ENCODE peak calls at places on chromosome 16, in ten cellular contexts. One of them, this sample, is unnamed.

GRCh38 chr16:57984443-57985203 is 13.7 kb upstream of the CNGB1 start:
- DNase-seq in activated CD8-positive, alpha-beta T cell treated with anti-CD3 and anti-CD28 coated beads, Interleukin-2, amount 10 ng/mL, durations not matched to agents 7 days and 5 days: peak; percentile 92
- DNase-seq in heart right ventricle: peak; percentile 67
- DNase-seq in NCI-H1105: no peak
- DNase-seq in LoVo: no peak
- DNase-seq in GM10248: peak; percentile 91
- DNase-seq in stimulated activated CD8-positive, alpha-beta memory T cell treated with anti-CD3 and anti-CD28 coated beads, Interleukin-4, amount 100 ng/mL, for 4 hours: peak; percentile 86
- DNase-seq in skeletal muscle cell: no peak
- DNase-seq in A549: peak; percentile 69
- DNase-seq in CD8-positive, alpha-beta memory T cell: peak; percentile 91
- DNase-seq in this sample: peak; percentile 96

GRCh38 chr16:58249780-58250478 is 44.9 kb downstream of the PRSS54 start:
- DNase-seq in GM10248: peak; percentile 92
- DNase-seq in NCI-H1105: peak; percentile 62
- DNase-seq in heart right ventricle: peak; percentile 56
- DNase-seq in stimulated activated CD8-positive, alpha-beta memory T cell treated with anti-CD3 and anti-CD28 coated beads, Interleukin-4, amount 100 ng/mL, for 4 hours: peak; percentile 53
- DNase-seq in skeletal muscle cell: peak; percentile 31
- DNase-seq in LoVo: peak; percentile 91
- DNase-seq in CD8-positive, alpha-beta memory T cell: peak; percentile 85
- DNase-seq in A549: peak; percentile 76
- DNase-seq in activated CD8-positive, alpha-beta T cell treated with anti-CD3 and anti-CD28 coated beads, Interleukin-2, amount 10 ng/mL, durations not matched to agents 7 days and 5 days: peak; percentile 86
- DNase-seq in this sample: peak; percentile 92

GRCh38 chr16:77662241-77662640 is 60.1 kb upstream of the NUDT7 start:
- DNase-seq in skeletal muscle cell: no peak
- DNase-seq in A549: no peak
- DNase-seq in LoVo: no peak
- DNase-seq in NCI-H1105: no peak
- DNase-seq in activated CD8-positive, alpha-beta T cell treated with anti-CD3 and anti-CD28 coated beads, Interleukin-2, amount 10 ng/mL, durations not matched to agents 7 days and 5 days: no peak
- DNase-seq in CD8-positive, alpha-beta memory T cell: no peak
- DNase-seq in GM10248: no peak
- DNase-seq in heart right ventricle: no peak
- DNase-seq in stimulated activated CD8-positive, alpha-beta memory T cell treated with anti-CD3 and anti-CD28 coated beads, Interleukin-4, amount 100 ng/mL, for 4 hours: no peak
- DNase-seq in this sample: no peak

GRCh38 chr16:78786635-78787034 is 687.2 kb downstream of the WWOX start:
- DNase-seq in A549: no peak
- DNase-seq in heart right ventricle: no peak
- DNase-seq in GM10248: no peak
- DNase-seq in stimulated activated CD8-positive, alpha-beta memory T cell treated with anti-CD3 and anti-CD28 coated beads, Interleukin-4, amount 100 ng/mL, for 4 hours: no peak
- DNase-seq in LoVo: no peak
- DNase-seq in skeletal muscle cell: no peak
- DNase-seq in activated CD8-positive, alpha-beta T cell treated with anti-CD3 and anti-CD28 coated beads, Interleukin-2, amount 10 ng/mL, durations not matched to agents 7 days and 5 days: no peak
- DNase-seq in NCI-H1105: no peak
- DNase-seq in CD8-positive, alpha-beta memory T cell: no peak
- DNase-seq in this sample: no peak

GRCh38 chr16:86202760-86203426 is 303.9 kb downstream of the IRF8 start:
- DNase-seq in LoVo: no peak
- DNase-seq in stimulated activated CD8-positive, alpha-beta memory T cell treated with anti-CD3 and anti-CD28 coated beads, Interleukin-4, amount 100 ng/mL, for 4 hours: no peak
- DNase-seq in NCI-H1105: no peak
- DNase-seq in GM10248: no peak
- DNase-seq in CD8-positive, alpha-beta memory T cell: no peak
- DNase-seq in skeletal muscle cell: no peak
- DNase-seq in heart right ventricle: no peak
- DNase-seq in A549: no peak
- DNase-seq in activated CD8-positive, alpha-beta T cell treated with anti-CD3 and anti-CD28 coated beads, Interleukin-2, amount 10 ng/mL, durations not matched to agents 7 days and 5 days: no peak
- DNase-seq in this sample: no peak

GRCh38 chr16:50520451-50521245 is 27.5 kb upstream of the NKD1 start:
- DNase-seq in skeletal muscle cell: no peak
- DNase-seq in activated CD8-positive, alpha-beta T cell treated with anti-CD3 and anti-CD28 coated beads, Interleukin-2, amount 10 ng/mL, durations not matched to agents 7 days and 5 days: no peak
- DNase-seq in stimulated activated CD8-positive, alpha-beta memory T cell treated with anti-CD3 and anti-CD28 coated beads, Interleukin-4, amount 100 ng/mL, for 4 hours: no peak
- DNase-seq in A549: no peak
- DNase-seq in GM10248: no peak
- DNase-seq in NCI-H1105: no peak
- DNase-seq in heart right ventricle: no peak
- DNase-seq in CD8-positive, alpha-beta memory T cell: no peak
- DNase-seq in LoVo: no peak
- DNase-seq in this sample: no peak

GRCh38 chr16:9526791-9527190 is 435.3 kb downstream of the HAPSTR1 start:
- DNase-seq in GM10248: no peak
- DNase-seq in CD8-positive, alpha-beta memory T cell: no peak
- DNase-seq in heart right ventricle: no peak
- DNase-seq in stimulated activated CD8-positive, alpha-beta memory T cell treated with anti-CD3 and anti-CD28 coated beads, Interleukin-4, amount 100 ng/mL, for 4 hours: no peak
- DNase-seq in LoVo: no peak
- DNase-seq in NCI-H1105: no peak
- DNase-seq in A549: no peak
- DNase-seq in activated CD8-positive, alpha-beta T cell treated with anti-CD3 and anti-CD28 coated beads, Interleukin-2, amount 10 ng/mL, durations not matched to agents 7 days and 5 days: no peak
- DNase-seq in skeletal muscle cell: no peak
- DNase-seq in this sample: no peak

GRCh38 chr16:85197611-85198566 is 85.6 kb upstream of the CIBAR2 start:
- DNase-seq in heart right ventricle: no peak
- DNase-seq in skeletal muscle cell: no peak
- DNase-seq in A549: no peak
- DNase-seq in activated CD8-positive, alpha-beta T cell treated with anti-CD3 and anti-CD28 coated beads, Interleukin-2, amount 10 ng/mL, durations not matched to agents 7 days and 5 days: no peak
- DNase-seq in NCI-H1105: no peak
- DNase-seq in GM10248: no peak
- DNase-seq in stimulated activated CD8-positive, alpha-beta memory T cell treated with anti-CD3 and anti-CD28 coated beads, Interleukin-4, amount 100 ng/mL, for 4 hours: no peak
- DNase-seq in LoVo: no peak
- DNase-seq in CD8-positive, alpha-beta memory T cell: no peak
- DNase-seq in this sample: no peak

GRCh38 chr16:20865420-20866126 is 34.6 kb downstream of the DCUN1D3 start:
- DNase-seq in skeletal muscle cell: no peak
- DNase-seq in LoVo: peak; percentile 82
- DNase-seq in NCI-H1105: no peak
- DNase-seq in activated CD8-positive, alpha-beta T cell treated with anti-CD3 and anti-CD28 coated beads, Interleukin-2, amount 10 ng/mL, durations not matched to agents 7 days and 5 days: no peak
- DNase-seq in CD8-positive, alpha-beta memory T cell: no peak
- DNase-seq in GM10248: peak; percentile 68
- DNase-seq in A549: no peak
- DNase-seq in heart right ventricle: no peak
- DNase-seq in stimulated activated CD8-positive, alpha-beta memory T cell treated with anti-CD3 and anti-CD28 coated beads, Interleukin-4, amount 100 ng/mL, for 4 hours: no peak
- DNase-seq in this sample: no peak

GRCh38 chr16:88556294-88556988 is 13.8 kb upstream of the ZC3H18 start:
- DNase-seq in A549: no peak
- DNase-seq in heart right ventricle: no peak
- DNase-seq in LoVo: no peak
- DNase-seq in CD8-positive, alpha-beta memory T cell: no peak
- DNase-seq in NCI-H1105: no peak
- DNase-seq in activated CD8-positive, alpha-beta T cell treated with anti-CD3 and anti-CD28 coated beads, Interleukin-2, amount 10 ng/mL, durations not matched to agents 7 days and 5 days: no peak
- DNase-seq in GM10248: no peak
- DNase-seq in skeletal muscle cell: no peak
- DNase-seq in stimulated activated CD8-positive, alpha-beta memory T cell treated with anti-CD3 and anti-CD28 coated beads, Interleukin-4, amount 100 ng/mL, for 4 hours: no peak
- DNase-seq in this sample: no peak

GRCh38 chr16:2475413-2476344 is 752 bp downstream of the TBC1D24 start:
- DNase-seq in activated CD8-positive, alpha-beta T cell treated with anti-CD3 and anti-CD28 coated beads, Interleukin-2, amount 10 ng/mL, durations not matched to agents 7 days and 5 days: peak; percentile 70
- DNase-seq in NCI-H1105: no peak
- DNase-seq in skeletal muscle cell: no peak
- DNase-seq in LoVo: peak; percentile 32
- DNase-seq in GM10248: no peak
- DNase-seq in CD8-positive, alpha-beta memory T cell: peak; percentile 36
- DNase-seq in heart right ventricle: no peak
- DNase-seq in A549: peak; percentile 21
- DNase-seq in stimulated activated CD8-positive, alpha-beta memory T cell treated with anti-CD3 and anti-CD28 coated beads, Interleukin-4, amount 100 ng/mL, for 4 hours: no peak
- DNase-seq in this sample: no peak

GRCh38 chr16:84484579-84485254 is 19.7 kb downstream of the MEAK7 start:
- DNase-seq in skeletal muscle cell: no peak
- DNase-seq in GM10248: no peak
- DNase-seq in activated CD8-positive, alpha-beta T cell treated with anti-CD3 and anti-CD28 coated beads, Interleukin-2, amount 10 ng/mL, durations not matched to agents 7 days and 5 days: no peak
- DNase-seq in LoVo: no peak
- DNase-seq in NCI-H1105: no peak
- DNase-seq in heart right ventricle: peak; percentile 66
- DNase-seq in stimulated activated CD8-positive, alpha-beta memory T cell treated with anti-CD3 and anti-CD28 coated beads, Interleukin-4, amount 100 ng/mL, for 4 hours: no peak
- DNase-seq in A549: peak; percentile 47
- DNase-seq in CD8-positive, alpha-beta memory T cell: no peak
- DNase-seq in this sample: peak; percentile 85

GRCh38 chr16:10511829-10512228 is 68.6 kb downstream of the EMP2 start:
- DNase-seq in skeletal muscle cell: no peak
- DNase-seq in LoVo: no peak
- DNase-seq in heart right ventricle: no peak
- DNase-seq in stimulated activated CD8-positive, alpha-beta memory T cell treated with anti-CD3 and anti-CD28 coated beads, Interleukin-4, amount 100 ng/mL, for 4 hours: no peak
- DNase-seq in GM10248: no peak
- DNase-seq in A549: no peak
- DNase-seq in CD8-positive, alpha-beta memory T cell: no peak
- DNase-seq in NCI-H1105: no peak
- DNase-seq in activated CD8-positive, alpha-beta T cell treated with anti-CD3 and anti-CD28 coated beads, Interleukin-2, amount 10 ng/mL, durations not matched to agents 7 days and 5 days: no peak
- DNase-seq in this sample: no peak

GRCh38 chr16:82699711-82700495 is 73.1 kb downstream of the CDH13 start:
- DNase-seq in NCI-H1105: no peak
- DNase-seq in heart right ventricle: peak; percentile 53
- DNase-seq in activated CD8-positive, alpha-beta T cell treated with anti-CD3 and anti-CD28 coated beads, Interleukin-2, amount 10 ng/mL, durations not matched to agents 7 days and 5 days: no peak
- DNase-seq in stimulated activated CD8-positive, alpha-beta memory T cell treated with anti-CD3 and anti-CD28 coated beads, Interleukin-4, amount 100 ng/mL, for 4 hours: no peak
- DNase-seq in A549: no peak
- DNase-seq in GM10248: no peak
- DNase-seq in CD8-positive, alpha-beta memory T cell: no peak
- DNase-seq in skeletal muscle cell: peak; percentile 66
- DNase-seq in LoVo: peak; percentile 34
- DNase-seq in this sample: peak; percentile 64

GRCh38 chr16:28218109-28218508 is 6.3 kb upstream of the XPO6 start:
- DNase-seq in A549: no peak
- DNase-seq in skeletal muscle cell: no peak
- DNase-seq in CD8-positive, alpha-beta memory T cell: peak; percentile 70
- DNase-seq in heart right ventricle: no peak
- DNase-seq in LoVo: no peak
- DNase-seq in stimulated activated CD8-positive, alpha-beta memory T cell treated with anti-CD3 and anti-CD28 coated beads, Interleukin-4, amount 100 ng/mL, for 4 hours: peak; percentile 27
- DNase-seq in GM10248: peak; percentile 67
- DNase-seq in NCI-H1105: no peak
- DNase-seq in activated CD8-positive, alpha-beta T cell treated with anti-CD3 and anti-CD28 coated beads, Interleukin-2, amount 10 ng/mL, durations not matched to agents 7 days and 5 days: peak; percentile 79
- DNase-seq in this sample: no peak

GRCh38 chr16:68762996-68763756 is 26.1 kb downstream of the CDH1 start:
- DNase-seq in GM10248: no peak
- DNase-seq in activated CD8-positive, alpha-beta T cell treated with anti-CD3 and anti-CD28 coated beads, Interleukin-2, amount 10 ng/mL, durations not matched to agents 7 days and 5 days: no peak
- DNase-seq in skeletal muscle cell: no peak
- DNase-seq in CD8-positive, alpha-beta memory T cell: no peak
- DNase-seq in NCI-H1105: no peak
- DNase-seq in heart right ventricle: no peak
- DNase-seq in A549: no peak
- DNase-seq in LoVo: no peak
- DNase-seq in stimulated activated CD8-positive, alpha-beta memory T cell treated with anti-CD3 and anti-CD28 coated beads, Interleukin-4, amount 100 ng/mL, for 4 hours: no peak
- DNase-seq in this sample: no peak

GRCh38 chr16:8127096-8127495 is 463.2 kb downstream of the TMEM114 start:
- DNase-seq in activated CD8-positive, alpha-beta T cell treated with anti-CD3 and anti-CD28 coated beads, Interleukin-2, amount 10 ng/mL, durations not matched to agents 7 days and 5 days: no peak
- DNase-seq in skeletal muscle cell: no peak
- DNase-seq in A549: no peak
- DNase-seq in stimulated activated CD8-positive, alpha-beta memory T cell treated with anti-CD3 and anti-CD28 coated beads, Interleukin-4, amount 100 ng/mL, for 4 hours: no peak
- DNase-seq in GM10248: no peak
- DNase-seq in LoVo: no peak
- DNase-seq in heart right ventricle: no peak
- DNase-seq in CD8-positive, alpha-beta memory T cell: no peak
- DNase-seq in NCI-H1105: no peak
- DNase-seq in this sample: no peak

GRCh38 chr16:85461814-85462404 is 151.2 kb upstream of the GSE1 start:
- DNase-seq in GM10248: no peak
- DNase-seq in A549: no peak
- DNase-seq in activated CD8-positive, alpha-beta T cell treated with anti-CD3 and anti-CD28 coated beads, Interleukin-2, amount 10 ng/mL, durations not matched to agents 7 days and 5 days: no peak
- DNase-seq in heart right ventricle: no peak
- DNase-seq in LoVo: no peak
- DNase-seq in CD8-positive, alpha-beta memory T cell: no peak
- DNase-seq in stimulated activated CD8-positive, alpha-beta memory T cell treated with anti-CD3 and anti-CD28 coated beads, Interleukin-4, amount 100 ng/mL, for 4 hours: no peak
- DNase-seq in skeletal muscle cell: no peak
- DNase-seq in NCI-H1105: peak; percentile 55
- DNase-seq in this sample: peak; percentile 75

GRCh38 chr16:30567991-30568638 is 3.4 kb downstream of the ZNF688 start:
- DNase-seq in GM10248: peak; percentile 62
- DNase-seq in heart right ventricle: no peak
- DNase-seq in skeletal muscle cell: peak; percentile 73
- DNase-seq in LoVo: no peak
- DNase-seq in NCI-H1105: no peak
- DNase-seq in activated CD8-positive, alpha-beta T cell treated with anti-CD3 and anti-CD28 coated beads, Interleukin-2, amount 10 ng/mL, durations not matched to agents 7 days and 5 days: peak; percentile 70
- DNase-seq in A549: peak; percentile 45
- DNase-seq in stimulated activated CD8-positive, alpha-beta memory T cell treated with anti-CD3 and anti-CD28 coated beads, Interleukin-4, amount 100 ng/mL, for 4 hours: no peak
- DNase-seq in CD8-positive, alpha-beta memory T cell: peak; percentile 61
- DNase-seq in this sample: no peak

GRCh38 chr16:61324044-61324443 is 712.2 kb downstream of the CDH8 start:
- DNase-seq in LoVo: no peak
- DNase-seq in NCI-H1105: no peak
- DNase-seq in skeletal muscle cell: no peak
- DNase-seq in A549: no peak
- DNase-seq in stimulated activated CD8-positive, alpha-beta memory T cell treated with anti-CD3 and anti-CD28 coated beads, Interleukin-4, amount 100 ng/mL, for 4 hours: no peak
- DNase-seq in GM10248: no peak
- DNase-seq in activated CD8-positive, alpha-beta T cell treated with anti-CD3 and anti-CD28 coated beads, Interleukin-2, amount 10 ng/mL, durations not matched to agents 7 days and 5 days: no peak
- DNase-seq in CD8-positive, alpha-beta memory T cell: no peak
- DNase-seq in heart right ventricle: no peak
- DNase-seq in this sample: no peak

GRCh38 chr16:35198223-35199199 is 1739.1 kb downstream of the TP53TG3F start:
- DNase-seq in skeletal muscle cell: no peak
- DNase-seq in CD8-positive, alpha-beta memory T cell: no peak
- DNase-seq in GM10248: no peak
- DNase-seq in stimulated activated CD8-positive, alpha-beta memory T cell treated with anti-CD3 and anti-CD28 coated beads, Interleukin-4, amount 100 ng/mL, for 4 hours: no peak
- DNase-seq in heart right ventricle: no peak
- DNase-seq in LoVo: no peak
- DNase-seq in activated CD8-positive, alpha-beta T cell treated with anti-CD3 and anti-CD28 coated beads, Interleukin-2, amount 10 ng/mL, durations not matched to agents 7 days and 5 days: no peak
- DNase-seq in NCI-H1105: no peak
- DNase-seq in A549: no peak
- DNase-seq in this sample: peak; percentile 13

GRCh38 chr16:21145738-21146137 is 4.9 kb downstream of the DNAH3 start:
- DNase-seq in skeletal muscle cell: no peak
- DNase-seq in A549: no peak
- DNase-seq in GM10248: no peak
- DNase-seq in CD8-positive, alpha-beta memory T cell: no peak
- DNase-seq in LoVo: no peak
- DNase-seq in NCI-H1105: peak; percentile 33
- DNase-seq in heart right ventricle: no peak
- DNase-seq in activated CD8-positive, alpha-beta T cell treated with anti-CD3 and anti-CD28 coated beads, Interleukin-2, amount 10 ng/mL, durations not matched to agents 7 days and 5 days: no peak
- DNase-seq in stimulated activated CD8-positive, alpha-beta memory T cell treated with anti-CD3 and anti-CD28 coated beads, Interleukin-4, amount 100 ng/mL, for 4 hours: no peak
- DNase-seq in this sample: no peak

GRCh38 chr16:325375-326155 is 27.0 kb downstream of the AXIN1 start:
- DNase-seq in activated CD8-positive, alpha-beta T cell treated with anti-CD3 and anti-CD28 coated beads, Interleukin-2, amount 10 ng/mL, durations not matched to agents 7 days and 5 days: no peak
- DNase-seq in heart right ventricle: no peak
- DNase-seq in GM10248: no peak
- DNase-seq in LoVo: no peak
- DNase-seq in A549: no peak
- DNase-seq in skeletal muscle cell: no peak
- DNase-seq in NCI-H1105: no peak
- DNase-seq in CD8-positive, alpha-beta memory T cell: no peak
- DNase-seq in stimulated activated CD8-positive, alpha-beta memory T cell treated with anti-CD3 and anti-CD28 coated beads, Interleukin-4, amount 100 ng/mL, for 4 hours: no peak
- DNase-seq in this sample: no peak

GRCh38 chr16:66915041-66915440 is 3.6 kb downstream of the CDH16 start:
- DNase-seq in stimulated activated CD8-positive, alpha-beta memory T cell treated with anti-CD3 and anti-CD28 coated beads, Interleukin-4, amount 100 ng/mL, for 4 hours: no peak
- DNase-seq in LoVo: no peak
- DNase-seq in skeletal muscle cell: no peak
- DNase-seq in A549: no peak
- DNase-seq in CD8-positive, alpha-beta memory T cell: no peak
- DNase-seq in heart right ventricle: no peak
- DNase-seq in activated CD8-positive, alpha-beta T cell treated with anti-CD3 and anti-CD28 coated beads, Interleukin-2, amount 10 ng/mL, durations not matched to agents 7 days and 5 days: no peak
- DNase-seq in NCI-H1105: no peak
- DNase-seq in GM10248: no peak
- DNase-seq in this sample: no peak

This sample was measured in right cardiac atrium.